ENCODE peak calls at places on chromosomes 2 and 18, in five cellular contexts. G, L, F, U and S are unnamed samples.

GRCh38 chr2:120052597-120052996 is 39.7 kb downstream of the EPB41L5 start:
- DNase-seq in G (no peak), L (peak; percentile 41), F (peak; percentile 35), U (no peak), S (no peak)

GRCh38 chr2:64606495-64607363 is 47.0 kb downstream of the SERTAD2 start:
- DNase-seq in G (no peak), L (peak; percentile 84), F (peak; percentile 66), U (peak; percentile 55), S (no peak)

GRCh38 chr18:34787931-34788532 is 77.9 kb downstream of the DTNA start:
- DNase-seq in G (peak; percentile 61), L (peak; percentile 57), F (peak; percentile 79), U (peak; percentile 40), S (peak; percentile 46)

GRCh38 chr2:174580951-174581350 is 16.7 kb downstream of the WIPF1 start:
- DNase-seq in G (no peak), L (no peak), F (no peak), U (no peak), S (no peak)

GRCh38 chr18:36273347-36273746 is 24.2 kb upstream of the FHOD3 start:
- DNase-seq in G (no peak), L (no peak), F (no peak), U (no peak), S (no peak)

GRCh38 chr18:45221363-45221762 is 393.9 kb upstream of the SLC14A2 start:
- DNase-seq in G (peak; percentile 86), L (peak; percentile 85), F (peak; percentile 3), U (no peak), S (no peak)

GRCh38 chr2:174023591-174024523 is 58.7 kb upstream of the SP3 start:
- DNase-seq in G (peak; percentile 88), L (peak; percentile 95), F (peak; percentile 96), U (no peak), S (no peak)

GRCh38 chr18:74396252-74397204 is 60.6 kb downstream of the DIPK1C start:
- DNase-seq in G (no peak), L (no peak), F (peak; percentile 3), U (no peak), S (no peak)

GRCh38 chr18:468841-469796 is 31.4 kb downstream of the COLEC12 start:
- DNase-seq in G (no peak), L (no peak), F (no peak), U (no peak), S (no peak)
- TF ChIP-seq CTCF in G (no peak), L (peak; percentile 10), F (no peak), U (no peak), S (peak; percentile 10)

DNA sequence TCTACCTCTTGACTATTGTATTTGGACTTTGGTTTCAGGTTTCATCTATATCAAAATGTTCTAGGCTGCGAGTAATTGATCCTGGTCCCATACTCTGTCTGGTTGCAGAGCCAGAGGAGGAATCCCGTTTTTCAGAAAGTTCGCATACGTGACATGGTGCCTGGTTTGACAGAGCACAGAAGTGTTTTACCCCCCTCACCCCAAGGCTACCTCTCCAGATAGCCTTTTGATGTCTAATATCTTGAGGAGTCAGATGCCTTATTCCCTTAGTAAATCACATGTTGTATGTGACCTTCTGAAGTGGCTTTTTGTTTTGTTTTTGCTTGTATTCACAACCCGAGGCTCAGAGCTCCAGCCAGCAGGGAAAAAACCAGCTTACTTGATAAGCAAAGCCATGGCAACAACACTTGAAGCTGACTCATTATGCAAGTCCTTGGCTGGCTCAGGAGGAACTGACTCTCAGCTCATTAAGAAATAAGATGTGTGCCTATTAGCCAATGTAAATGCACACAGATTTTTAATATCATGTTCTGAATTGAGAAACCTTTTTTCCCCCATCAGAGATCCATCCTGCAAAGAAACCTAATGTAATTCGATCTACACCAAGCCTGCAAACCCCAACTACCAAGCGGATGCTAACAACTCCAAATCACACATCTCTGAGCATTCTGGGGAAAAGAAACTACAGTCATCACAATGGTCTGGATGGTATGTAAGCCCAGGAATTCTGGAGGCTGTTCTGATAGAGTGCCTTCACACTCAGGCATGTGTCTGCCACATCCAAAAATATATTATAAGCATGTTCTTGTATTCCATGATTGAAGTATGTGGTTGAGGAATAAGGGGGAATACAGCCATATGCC is 41.4 kb downstream of the OXER1 start:
- DNase-seq in G (peak; percentile 94), L (peak; percentile 92), F (peak; percentile 92), U (peak; percentile 66), S (peak; percentile 11)
- H3K4me3 ChIP-seq in G (no peak overlapping the region), L (no peak overlapping the region), F (no peak overlapping the region), U (no peak overlapping the region), S (no peak overlapping the region)

GRCh38 chr2:23530909-23531276 is 145.9 kb downstream of the KLHL29 start:
- DNase-seq in G (no peak), L (no peak), F (no peak), U (no peak), S (no peak)

GRCh38 chr2:23533014-23533730 is 148.2 kb downstream of the KLHL29 start:
- DNase-seq in G (no peak), L (no peak), F (no peak), U (no peak), S (no peak)

GRCh38 chr2:23531881-23532280 is 146.9 kb downstream of the KLHL29 start:
- DNase-seq in G (no peak), L (no peak), F (no peak), U (no peak), S (no peak)

GRCh38 chr2:23531280-23531679 is 146.3 kb downstream of the KLHL29 start:
- DNase-seq in G (no peak), L (no peak), F (no peak), U (no peak), S (no peak)

GRCh38 chr2:23532311-23533013 is 147.5 kb downstream of the KLHL29 start:
- DNase-seq in G (no peak), L (no peak), F (no peak), U (no peak), S (no peak)
- TF ChIP-seq CTCF in G (no peak), L (no peak), F (no peak), U (no peak), S (no peak)

GRCh38 chr2:211085056-211085680 is 528.8 kb downstream of the CPS1 start:
- DNase-seq in G (peak; percentile 22), L (peak; percentile 1), F (peak; percentile 62), U (no peak), S (no peak)
- H3K4me3 ChIP-seq in G (no peak overlapping the region), L (no peak overlapping the region), F (no peak overlapping the region), U (no peak overlapping the region), S (no peak overlapping the region)